ENCODE peak calls at places on chromosomes 5 and 9, in seven cellular contexts. L is NCI-H1694; S is left cardiac atrium; O is lung; F is stimulated activated CD4-positive, alpha-beta T cell treated with anti-CD3 and anti-CD28 coated beads, Interleukin-4, amount 100 ng/mL, for 24 hours; W is foreskin fibroblast; D is GM04503. Z is an unnamed sample.
A peak's percentile ranks its signal among the peaks of the same experiment; 100 is the strongest.

GRCh38 chr9:128845186-128845931 is 15.8 kb upstream of the SPOUT1 start:
- DNase-seq in L (peak; percentile 19), S (no peak), O (no peak), F (no peak), W (peak; percentile 48), D (no peak), Z (no peak)

GRCh38 chr9:129497837-129498450 is 123.0 kb downstream of the C9orf50 start:
- DNase-seq in L (no peak), S (no peak), O (no peak), F (no peak), W (peak; percentile 13), D (no peak), Z (no peak)

GRCh38 chr5:132089363-132089762 is 15.8 kb downstream of the CSF2 start:
- DNase-seq in L (no peak), S (no peak), O (no peak), F (no peak), W (no peak), D (no peak), Z (no peak)

GRCh38 chr5:157744055-157745011 is 821 bp downstream of the LSM11 start:
- DNase-seq in L (no peak), S (peak; percentile 28), O (no peak), F (peak; percentile 17), W (peak; percentile 42), D (no peak), Z (no peak)

GRCh38 chr9:129553277-129553676 is 67.6 kb downstream of the C9orf50 start:
- DNase-seq in L (no peak), S (no peak), O (no peak), F (no peak), W (no peak), D (no peak), Z (no peak)

GRCh38 chr9:13787234-13787833 is 507.8 kb upstream of the MPDZ start:
- DNase-seq in L (no peak), S (no peak), O (no peak), F (no peak), W (peak; percentile 91), D (no peak), Z (no peak)

GRCh38 chr5:134948929-134949328 is 18.8 kb upstream of the CATSPER3 start:
- DNase-seq in L (no peak), S (peak; percentile 43), O (no peak), F (no peak), W (peak; percentile 52), D (no peak), Z (no peak)

GRCh38 chr9:94745806-94746540 is 19.5 kb downstream of the AOPEP start:
- DNase-seq in L (no peak), S (no peak), O (no peak), F (no peak), W (no peak), D (no peak), Z (no peak)

GRCh38 chr5:78984020-78984610 is 995 bp downstream of the ARSB start:
- DNase-seq in L (no peak), S (no peak), O (no peak), F (no peak), W (no peak), D (no peak), Z (no peak)

GRCh38 chr9:133738039-133738805 is at the start of gene SARDH:
- DNase-seq in L (no peak), S (peak; percentile 69), O (peak; percentile 63), F (peak; percentile 36), W (peak; percentile 76), D (no peak), Z (peak; percentile 70)

GRCh38 chr5:14173419-14174234 is 30.5 kb downstream of the TRIO start:
- DNase-seq in L (no peak), S (no peak), O (no peak), F (no peak), W (peak; percentile 61), D (no peak), Z (no peak)

GRCh38 chr5:108615216-108615615 is 132.5 kb upstream of the FER start:
- DNase-seq in L (peak; percentile 59), S (no peak), O (no peak), F (no peak), W (peak; percentile 90), D (no peak), Z (no peak)

GRCh38 chr5:179802950-179803562 is 3.6 kb downstream of the MGAT4B start:
- DNase-seq in L (no peak), S (no peak), O (no peak), F (no peak), W (no peak), D (no peak), Z (no peak)

GRCh38 chr9:120151806-120152205 is 428.2 kb downstream of the CDK5RAP2 start:
- DNase-seq in L (no peak), S (no peak), O (no peak), F (no peak), W (no peak), D (no peak), Z (no peak)

GRCh38 chr5:111743521-111743920 is 13.5 kb downstream of the NREP start:
- DNase-seq in L (no peak), S (no peak), O (no peak), F (no peak), W (peak; percentile 66), D (no peak), Z (no peak)

GRCh38 chr5:101429241-101429640 is 526.2 kb upstream of the ST8SIA4 start:
- DNase-seq in L (no peak), S (no peak), O (no peak), F (no peak), W (peak; percentile 58), D (peak; percentile 34), Z (no peak)

GRCh38 chr5:40410939-40411635 is 268.6 kb upstream of the PTGER4 start:
- DNase-seq in L (no peak), S (peak; percentile 29), O (no peak), F (no peak), W (peak; percentile 42), D (no peak), Z (no peak)

GRCh38 chr9:108439967-108440366 is 415.8 kb downstream of the ACTL7B start:
- DNase-seq in L (no peak), S (no peak), O (no peak), F (no peak), W (peak; percentile 84), D (peak; percentile 73), Z (no peak)

GRCh38 chr5:180658774-180659564 is 9.6 kb upstream of the FLT4 start:
- DNase-seq in L (no peak), S (no peak), O (no peak), F (no peak), W (no peak), D (no peak), Z (no peak)

GRCh38 chr5:181109489-181110013 is 21.4 kb downstream of the OR2V1 start:
- DNase-seq in L (no peak), S (no peak), O (no peak), F (no peak), W (no peak), D (no peak), Z (peak; percentile 11)

GRCh38 chr9:3732077-3733038 is 206.6 kb upstream of the RFX3 start:
- DNase-seq in L (peak; percentile 92), S (peak; percentile 35), O (peak; percentile 63), F (peak; percentile 62), W (peak; percentile 91), D (peak; percentile 68), Z (peak; percentile 63)

GRCh38 chr5:127673401-127673800 is 24.5 kb downstream of the CTXN3 start:
- DNase-seq in L (no peak), S (no peak), O (no peak), F (no peak), W (peak; percentile 58), D (no peak), Z (no peak)

GRCh38 chr9:88536951-88537742 is 2.2 kb downstream of the NXNL2 start:
- DNase-seq in L (no peak), S (peak; percentile 34), O (no peak), F (no peak), W (no peak), D (no peak), Z (no peak)

GRCh38 chr5:159059722-159060121 is 40.0 kb downstream of the EBF1 start:
- DNase-seq in L (no peak), S (no peak), O (no peak), F (no peak), W (no peak), D (no peak), Z (no peak)

GRCh38 chr9:115262952-115263351 is 145.0 kb upstream of the TNC start:
- DNase-seq in L (no peak), S (no peak), O (no peak), F (no peak), W (peak; percentile 36), D (no peak), Z (no peak)

GRCh38 chr9:115118471-115119156 is 657 bp upstream of the TNC start:
- DNase-seq in L (no peak), S (peak; percentile 63), O (peak; percentile 80), F (no peak), W (peak; percentile 97), D (peak; percentile 73), Z (peak; percentile 62)

GRCh38 chr9:21711504-21711903 is 90.9 kb upstream of the MTAP start:
- DNase-seq in L (no peak), S (no peak), O (no peak), F (peak; percentile 35), W (peak; percentile 66), D (no peak), Z (no peak)

GRCh38 chr5:115775999-115776398 is 40.5 kb downstream of the CDO1 start:
- DNase-seq in L (no peak), S (no peak), O (no peak), F (no peak), W (no peak), D (no peak), Z (no peak)

GRCh38 chr9:126756876-126757415 is 47.9 kb upstream of the ZBTB43 start:
- DNase-seq in L (peak; percentile 34), S (no peak), O (no peak), F (no peak), W (no peak), D (no peak), Z (no peak)

GRCh38 chr9:4214506-4214905 is 85.4 kb downstream of the GLIS3 start:
- DNase-seq in L (no peak), S (no peak), O (no peak), F (no peak), W (no peak), D (no peak), Z (no peak)

GRCh38 chr5:98621821-98622220 is 151.6 kb upstream of the RGMB start:
- DNase-seq in L (no peak), S (no peak), O (no peak), F (no peak), W (no peak), D (no peak), Z (no peak)

GRCh38 chr5:180305481-180305880 is 13.6 kb upstream of the MAPK9 start:
- DNase-seq in L (no peak), S (peak; percentile 14), O (no peak), F (no peak), W (no peak), D (no peak), Z (no peak)

GRCh38 chr5:91381774-91382492 is 1.2 kb downstream of the ARRDC3 start:
- DNase-seq in L (peak; percentile 73), S (peak; percentile 71), O (peak; percentile 87), F (peak; percentile 80), W (peak; percentile 94), D (peak; percentile 55), Z (peak; percentile 82)

GRCh38 chr5:105956456-105957177 is 1714.1 kb downstream of the EFNA5 start:
- DNase-seq in L (no peak), S (no peak), O (no peak), F (no peak), W (peak; percentile 70), D (no peak), Z (no peak)

GRCh38 chr5:140317859-140318258 is 15.0 kb upstream of the PFDN1 start:
- DNase-seq in L (no peak), S (no peak), O (no peak), F (no peak), W (peak; percentile 71), D (no peak), Z (no peak)

GRCh38 chr5:169114466-169114865 is 186.5 kb downstream of the SLIT3 start:
- DNase-seq in L (no peak), S (no peak), O (no peak), F (no peak), W (no peak), D (no peak), Z (no peak)

GRCh38 chr5:154164182-154164581 is 26.4 kb upstream of the GALNT10 start:
- DNase-seq in L (no peak), S (no peak), O (no peak), F (no peak), W (no peak), D (no peak), Z (no peak)

GRCh38 chr9:2257530-2257929 is 242.4 kb downstream of the SMARCA2 start:
- DNase-seq in L (no peak), S (no peak), O (no peak), F (no peak), W (no peak), D (no peak), Z (no peak)

Z was measured in right atrium auricular region.